ENCODE peak calls at places on chromosome 19, in five cellular contexts. K, J, P, U and S are unnamed samples.

GRCh38 chr19:18098891-18099622 is 1.5 kb downstream of the MAST3 start:
- DNase-seq in K (no peak), P (no peak), U (no peak), J (peak; percentile 25), S (no peak)

GRCh38 chr19:49333426-49334288 is 1.5 kb upstream of the CD37 start:
- DNase-seq in U (no peak), J (peak; percentile 40), P (no peak), K (no peak), S (no peak)

GRCh38 chr19:32346901-32347300 is 1.5 kb downstream of the ZNF507 start:
- DNase-seq in J (no peak), K (no peak), P (no peak), U (no peak), S (no peak)

GRCh38 chr19:16608290-16608704 is 19.7 kb downstream of the MED26 start:
- DNase-seq in J (no peak), U (peak; percentile 83), K (peak; percentile 52), P (peak; percentile 10), S (no peak)

GRCh38 chr19:8113017-8113416 is 36.4 kb downstream of the FBN3 start:
- DNase-seq in U (no peak), J (no peak), P (no peak), K (no peak), S (no peak)

GRCh38 chr19:16605115-16605514 is 22.9 kb downstream of the MED26 start:
- DNase-seq in K (no peak), U (no peak), J (no peak), P (no peak), S (no peak)

GRCh38 chr19:35986664-35987570 is 8.1 kb upstream of the SDHAF1 start:
- DNase-seq in J (no peak), U (no peak), K (no peak), P (peak; percentile 62), S (peak; percentile 79)

GRCh38 chr19:39409207-39409885 is 2.7 kb downstream of the ZFP36 start:
- DNase-seq in P (peak; percentile 98), K (peak; percentile 76), J (peak; percentile 84), U (peak; percentile 62), S (peak; percentile 95)

GRCh38 chr19:30473334-30473867 is 101.2 kb downstream of the ZNF536 start:
- DNase-seq in U (no peak), J (no peak), K (no peak), P (no peak), S (no peak)

GRCh38 chr19:31286491-31286890 is 62.7 kb downstream of the TSHZ3 start:
- DNase-seq in P (no peak), K (no peak), J (no peak), U (no peak), S (peak; percentile 49)

GRCh38 chr19:47377801-47378200 is 28.7 kb downstream of the DHX34 start:
- DNase-seq in J (no peak), U (no peak), K (no peak), P (no peak), S (no peak)

GRCh38 chr19:10835089-10835753 is 791 bp downstream of the TMED1 start:
- DNase-seq in U (no peak), P (peak; percentile 77), J (no peak), K (no peak), S (peak; percentile 74)

GRCh38 chr19:56980864-56981263 is 138.9 kb upstream of the USP29 start:
- DNase-seq in K (no peak), J (no peak), U (no peak), P (no peak), S (no peak)